ENCODE peak calls at places on chromosomes 1 and 21, in eight cellular contexts. L, Y, G, X, J, F, Z and U are unnamed samples.

GRCh38 chr1:23910553-23911246 is 2.5 kb downstream of the CNR2 start:
- DNase-seq in F (no peak), L (no peak), J (no peak), Z (no peak), Y (no peak), G (no peak), X (no peak), U (no peak)

GRCh38 chr1:18670267-18670910 is 39.7 kb downstream of the PAX7 start:
- DNase-seq in L (no peak), G (no peak), X (no peak), Y (no peak), Z (no peak), F (no peak), J (no peak), U (no peak)

GRCh38 chr1:171739646-171740045 is 2.2 kb downstream of the VAMP4 start:
- DNase-seq in Z (no peak), G (no peak), X (no peak), Y (no peak), F (no peak), L (no peak), J (no peak), U (no peak)

GRCh38 chr1:83102630-83103071 is 896.3 kb downstream of the TTLL7 start:
- DNase-seq in X (peak), Z (no peak), G (peak), L (no peak), Y (no peak), J (no peak), F (no peak), U (no peak)

GRCh38 chr1:196896355-196896754 is 8.5 kb downstream of the CFHR4 start:
- DNase-seq in Y (no peak), X (no peak), F (no peak), J (no peak), Z (no peak), L (no peak), G (no peak), U (no peak)

GRCh38 chr21:38267991-38268858 is 11.4 kb downstream of the KCNJ15 start:
- DNase-seq in Z (no peak), J (no peak), F (peak), L (no peak), Y (no peak), X (no peak), G (no peak), U (peak)

GRCh38 chr1:207922554-207922953 is 11.6 kb upstream of the CD34 start:
- DNase-seq in L (no peak), J (no peak), F (no peak), Y (no peak), X (no peak), G (no peak), Z (no peak), U (no peak)

GRCh38 chr1:53367503-53368313 is 39.8 kb upstream of the LRP8 start:
- DNase-seq in Y (no peak), L (no peak), Z (no peak), J (no peak), G (no peak), X (no peak), F (no peak), U (peak)

GRCh38 chr21:45590246-45590725 is 48.0 kb upstream of the SLC19A1 start:
- DNase-seq in G (no peak), Y (peak), Z (peak), X (peak), J (no peak), L (no peak), F (peak), U (peak)

GRCh38 chr1:232553050-232553754 is 76.7 kb downstream of the SIPA1L2 start:
- DNase-seq in Y (no peak), G (no peak), X (no peak), F (no peak), L (no peak), J (no peak), Z (no peak), U (peak)

GRCh38 chr1:241513378-241513777 is 6.2 kb downstream of the FH start:
- DNase-seq in G (no peak), Z (no peak), Y (no peak), L (no peak), J (no peak), X (no peak), F (no peak), U (no peak)

GRCh38 chr21:36845070-36845469 is 121.4 kb downstream of the HLCS start:
- DNase-seq in Y (no peak), X (no peak), L (no peak), Z (no peak), G (no peak), J (no peak), F (no peak), U (no peak)

GRCh38 chr1:206705744-206706297 is 21.1 kb downstream of the MAPKAPK2 start:
- DNase-seq in X (no peak), Z (no peak), F (no peak), L (no peak), J (no peak), G (no peak), Y (no peak), U (no peak)

GRCh38 chr1:66253330-66253921 is 280.5 kb upstream of the SGIP1 start:
- DNase-seq in G (peak), X (peak), F (peak), J (no peak), L (no peak), Y (no peak), Z (no peak), U (peak)

GRCh38 chr1:86648255-86648654 is 56.1 kb upstream of the SH3GLB1 start:
- DNase-seq in F (peak), Y (no peak), Z (no peak), G (no peak), X (peak), J (no peak), L (peak), U (peak)

GRCh38 chr1:197213193-197213592 is 54.9 kb upstream of the CRB1 start:
- DNase-seq in G (no peak), F (no peak), Y (no peak), X (no peak), J (no peak), L (no peak), Z (no peak), U (no peak)

GRCh38 chr1:43512681-43513080 is 18.0 kb upstream of the PTPRF start:
- DNase-seq in Y (no peak), G (no peak), Z (no peak), X (no peak), J (no peak), L (no peak), F (no peak), U (no peak)

GRCh38 chr1:156697481-156697880 is 7.9 kb downstream of the CRABP2 start:
- DNase-seq in Y (no peak), G (peak), X (no peak), Z (no peak), L (no peak), F (no peak), J (no peak), U (peak)